ENCODE peak calls at places on chromosomes 6 and 20, in four cellular contexts. O is HCT116, M is ovary, T is heart left ventricle. A is an unnamed sample.

GRCh38 chr6:31083742-31084354 is 28.5 kb downstream of the C6orf15 start:
- DNase-seq in O (peak; percentile 61), M (no peak), T (peak; percentile 34), A (peak; percentile 44)

GRCh38 chr20:44171775-44172571 is 15.0 kb downstream of the JPH2 start:
- DNase-seq in O (no peak), M (no peak), T (no peak), A (no peak)

GRCh38 chr6:4922488-4923037 is 81.3 kb downstream of the RPP40 start:
- DNase-seq in O (no peak), M (no peak), T (no peak), A (no peak)

GRCh38 chr6:16238057-16238657 is at the start of gene GMPR:
- DNase-seq in O (peak; percentile 65), M (peak; percentile 83), T (peak; percentile 83), A (peak; percentile 82)

GRCh38 chr6:40582892-40583291 is 4.3 kb downstream of the LRFN2 start:
- DNase-seq in O (no peak), M (no peak), T (no peak), A (no peak)

GRCh38 chr20:25233016-25233772 is 14.7 kb upstream of the PYGB start:
- DNase-seq in O (no peak), M (peak; percentile 41), T (no peak), A (peak; percentile 88)

GRCh38 chr6:13924949-13925881 is at the start of gene RNF182:
- DNase-seq in O (no peak), M (no peak), T (no peak), A (peak; percentile 23)

GRCh38 chr20:37515876-37516275 is 5.2 kb upstream of the NNAT start:
- DNase-seq in O (no peak), M (no peak), T (no peak), A (no peak)

GRCh38 chr6:617485-618100 is 39.3 kb downstream of the HUS1B start:
- DNase-seq in O (no peak), M (no peak), T (no peak), A (no peak)

GRCh38 chr6:40550096-40550731 is 37.0 kb downstream of the LRFN2 start:
- DNase-seq in O (peak; percentile 44), M (no peak), T (no peak), A (peak; percentile 24)

GRCh38 chr6:158417760-158418098 is 105.5 kb downstream of the TULP4 start:
- DNase-seq in O (no peak), M (no peak), T (no peak), A (no peak)

GRCh38 chr6:75852721-75853120 is 103.7 kb downstream of the MYO6 start:
- DNase-seq in O (no peak), M (no peak), T (no peak), A (no peak)

GRCh38 chr6:143110572-143110971 is 49.9 kb downstream of the AIG1 start:
- DNase-seq in O (no peak), M (no peak), T (no peak), A (no peak)

GRCh38 chr20:21436186-21436585 is 38.9 kb upstream of the NKX2-4 start:
- DNase-seq in O (peak; percentile 18), M (no peak), T (no peak), A (no peak)

GRCh38 chr6:21595265-21595950 is 1.9 kb downstream of the SOX4 start:
- DNase-seq in O (no peak), M (peak; percentile 51), T (peak; percentile 37), A (peak; percentile 45)

GRCh38 chr6:80287112-80287511 is 180.6 kb downstream of the BCKDHB start:
- DNase-seq in O (no peak), M (no peak), T (no peak), A (no peak)

GRCh38 chr6:21738180-21739094 is 144.9 kb downstream of the SOX4 start:
- DNase-seq in O (no peak), M (no peak), T (no peak), A (no peak)

GRCh38 chr6:148104131-148104530 is 238.5 kb upstream of the SASH1 start:
- DNase-seq in O (no peak), M (no peak), T (no peak), A (no peak)

GRCh38 chr6:139256087-139256486 is 35.7 kb downstream of the TXLNB start:
- DNase-seq in O (no peak), M (no peak), T (peak; percentile 40), A (no peak)

GRCh38 chr6:155026366-155027045 is 31.4 kb downstream of the TIAM2 start:
- DNase-seq in O (peak; percentile 82), M (peak; percentile 13), T (no peak), A (no peak)

GRCh38 chr6:93417421-93417996 is 1.9 kb downstream of the EPHA7 start:
- DNase-seq in O (no peak), M (no peak), T (no peak), A (no peak)

GRCh38 chr6:41455818-41456217 is 90.4 kb upstream of the FOXP4 start:
- DNase-seq in O (no peak), M (no peak), T (no peak), A (no peak)

GRCh38 chr6:99951016-99951805 is 42.8 kb downstream of the MCHR2 start:
- DNase-seq in O (no peak), M (no peak), T (no peak), A (no peak)

GRCh38 chr6:56840467-56841371 is 114.2 kb upstream of the BEND6 start:
- DNase-seq in O (no peak), M (no peak), T (no peak), A (no peak)

GRCh38 chr6:1608976-1609661 is 596 bp upstream of the FOXC1 start:
- DNase-seq in O (no peak), M (peak; percentile 24), T (peak; percentile 46), A (no peak)

GRCh38 chr20:63212792-63213191 is 3.1 kb downstream of the YTHDF1 start:
- DNase-seq in O (no peak), M (no peak), T (no peak), A (no peak)

GRCh38 chr6:17656092-17656491 is 50.6 kb downstream of the NUP153 start:
- DNase-seq in O (no peak), M (no peak), T (no peak), A (no peak)

GRCh38 chr6:135212020-135212806 is 31.1 kb downstream of the MYB start:
- DNase-seq in O (no peak), M (no peak), T (no peak), A (no peak)

GRCh38 chr6:116971959-116972358 is 94.9 kb downstream of the RFX6 start:
- DNase-seq in O (peak; percentile 54), M (no peak), T (peak; percentile 18), A (peak; percentile 17)

GRCh38 chr6:136347847-136348246 is 58.2 kb upstream of the BCLAF1 start:
- DNase-seq in O (no peak), M (no peak), T (no peak), A (no peak)

GRCh38 chr6:15346315-15346714 is 100.4 kb downstream of the JARID2 start:
- DNase-seq in O (no peak), M (no peak), T (no peak), A (no peak)

GRCh38 chr6:133128191-133128590 is 113.0 kb upstream of the EYA4 start:
- DNase-seq in O (no peak), M (no peak), T (no peak), A (no peak)

GRCh38 chr20:2800590-2801458 is at the start of gene CPXM1:
- DNase-seq in O (no peak), M (no peak), T (no peak), A (no peak)

DNA sequence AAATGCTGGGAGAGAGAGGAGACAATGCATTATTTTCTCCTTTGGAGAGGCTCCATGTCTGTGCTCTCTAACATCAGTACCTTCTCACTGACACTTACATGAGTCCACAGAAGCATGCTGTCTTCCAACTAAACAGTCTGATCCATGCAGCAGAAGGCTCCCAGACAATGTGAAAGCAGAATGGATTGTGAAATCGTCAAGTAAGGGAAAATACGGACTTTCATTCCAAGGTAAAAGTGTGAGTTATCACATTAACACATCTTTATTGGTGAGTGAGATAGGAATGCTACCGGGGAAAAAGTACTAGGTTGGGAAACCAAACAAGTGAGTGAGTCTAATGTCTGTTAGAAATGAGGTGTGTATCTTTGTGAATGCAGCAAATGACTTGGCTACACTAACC is 167.6 kb upstream of the KCNK16 start:
- DNase-seq in O (no peak), M (no peak), T (no peak), A (no peak)
- H3K27ac ChIP-seq in O (no peak overlapping the region), M (no peak overlapping the region), T (no peak overlapping the region), A (no peak overlapping the region)

GRCh38 chr20:36401336-36401735 is 95.2 kb downstream of the DLGAP4 start:
- DNase-seq in O (no peak), M (no peak), T (no peak), A (no peak)

GRCh38 chr20:36399147-36399968 is 93.2 kb downstream of the DLGAP4 start:
- DNase-seq in O (peak; percentile 91), M (no peak), T (no peak), A (peak; percentile 38)

GRCh38 chr20:36402708-36403107 is 96.6 kb downstream of the DLGAP4 start:
- DNase-seq in O (no peak), M (no peak), T (no peak), A (no peak)

GRCh38 chr20:36399969-36400545 is 93.9 kb downstream of the DLGAP4 start:
- DNase-seq in O (no peak), M (no peak), T (no peak), A (no peak)

GRCh38 chr20:36400901-36401300 is 94.8 kb downstream of the DLGAP4 start:
- DNase-seq in O (no peak), M (no peak), T (no peak), A (no peak)
- H3K27ac ChIP-seq in O (no peak overlapping the region), M (no peak overlapping the region), T (no peak overlapping the region), A (no peak overlapping the region)

GRCh38 chr20:7924692-7925091 is 15.6 kb downstream of the HAO1 start:
- DNase-seq in O (no peak), M (no peak), T (no peak), A (no peak)
- H3K27ac ChIP-seq in O (no peak overlapping the region), M (no peak overlapping the region), T (no peak overlapping the region), A (no peak overlapping the region)

DNA sequence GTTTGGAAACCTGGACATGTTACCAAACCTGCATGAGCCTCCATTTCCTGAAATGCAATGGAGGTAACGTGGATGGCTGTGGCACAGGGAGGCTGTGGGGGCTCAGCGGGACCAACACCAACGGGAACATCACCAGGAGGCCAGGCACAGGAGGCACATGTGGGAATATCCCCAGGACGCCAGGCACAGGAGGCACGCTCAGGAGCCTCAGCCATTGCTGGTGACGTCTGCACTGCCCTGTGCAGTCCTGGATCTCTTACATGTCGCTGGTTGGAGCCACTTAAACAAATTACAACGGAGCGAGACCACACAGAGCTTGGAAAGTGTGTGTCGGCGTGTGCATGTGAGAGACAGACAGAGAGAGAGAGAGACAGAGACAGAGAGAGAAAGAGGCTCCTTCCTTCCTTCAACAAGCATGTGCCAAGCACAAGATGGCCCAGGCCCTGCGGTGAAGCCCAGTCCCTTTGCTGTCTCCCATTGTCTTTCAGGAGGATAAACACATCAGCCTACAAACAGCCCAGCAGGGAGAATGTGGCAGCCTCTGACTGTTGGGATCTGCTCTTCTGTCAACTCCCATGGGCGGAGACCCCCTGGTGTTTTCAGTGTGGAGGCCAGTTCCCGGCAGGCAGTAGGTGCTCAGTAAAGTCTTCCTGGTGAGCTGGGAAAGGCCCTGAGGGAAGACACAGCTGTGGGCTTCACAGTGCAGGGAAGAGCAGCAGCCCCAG is 112.7 kb upstream of the THBS2 start:
- DNase-seq in O (no peak), M (no peak), T (no peak), A (no peak)
- H3K27ac ChIP-seq in O (no peak overlapping the region), M (no peak overlapping the region), T (no peak overlapping the region), A (no peak overlapping the region)

A was measured in transverse colon.